ENCODE peak calls at places on chromosomes 11 and 22, in four cellular contexts. One of them, this sample, is unnamed. For H3K79me2, the result is how much of the 10 kb centered on the place peaks cover.

GRCh38 chr22:48758021-48758561 is 1069.6 kb downstream of the BRD1 start:
- DNase-seq in H1: no peak
- DNase-seq in HepG2: no peak
- DNase-seq in K562: no peak
- DNase-seq in this sample: no peak

GRCh38 chr22:35596821-35597220 is 20.3 kb downstream of the MB start:
- DNase-seq in H1: no peak
- DNase-seq in HepG2: no peak
- DNase-seq in K562: no peak
- DNase-seq in this sample: no peak

GRCh38 chr11:7787239-7787638 is 9.5 kb downstream of the OR5P2 start:
- DNase-seq in H1: no peak
- DNase-seq in HepG2: no peak
- DNase-seq in K562: no peak
- DNase-seq in this sample: no peak

GRCh38 chr11:120827820-120828219 is 196.1 kb upstream of the TBCEL start:
- DNase-seq in H1: no peak
- DNase-seq in HepG2: no peak
- DNase-seq in K562: no peak
- DNase-seq in this sample: no peak

GRCh38 chr11:71060358-71060757 is 192.0 kb downstream of the SHANK2 start:
- DNase-seq in H1: no peak
- DNase-seq in HepG2: no peak
- DNase-seq in K562: no peak
- DNase-seq in this sample: no peak

GRCh38 chr11:69414773-69415187 is 66.7 kb upstream of the LINC01488 start:
- DNase-seq in H1: no peak
- DNase-seq in HepG2: no peak
- DNase-seq in K562: no peak
- DNase-seq in this sample: no peak

GRCh38 chr11:47466701-47467250 is 17.8 kb upstream of the RAPSN start:
- DNase-seq in H1: no peak
- DNase-seq in HepG2: no peak
- DNase-seq in K562: no peak
- DNase-seq in this sample: peak

GRCh38 chr22:23058481-23059336 is 11.6 kb upstream of the GNAZ start:
- DNase-seq in H1: no peak
- DNase-seq in HepG2: no peak
- DNase-seq in K562: no peak
- DNase-seq in this sample: no peak

GRCh38 chr11:128660957-128661356 is 32.9 kb upstream of the FLI1 start:
- DNase-seq in H1: no peak
- DNase-seq in HepG2: no peak
- DNase-seq in K562: no peak
- DNase-seq in this sample: no peak

GRCh38 chr11:1953489-1954284 is 6.6 kb downstream of the MRPL23 start:
- DNase-seq in H1: no peak
- DNase-seq in HepG2: no peak
- DNase-seq in K562: no peak
- DNase-seq in this sample: no peak

GRCh38 chr11:69715446-69715845 is 11.6 kb upstream of the FGF19 start:
- DNase-seq in H1: no peak
- DNase-seq in HepG2: no peak
- DNase-seq in K562: no peak
- DNase-seq in this sample: no peak

GRCh38 chr11:18379201-18379600 is 15.2 kb upstream of the LDHA start:
- DNase-seq in H1: no peak
- DNase-seq in HepG2: no peak
- DNase-seq in K562: no peak
- DNase-seq in this sample: no peak

GRCh38 chr22:18063311-18063710 is 14.5 kb upstream of the PEX26 start:
- DNase-seq in H1: no peak
- DNase-seq in HepG2: no peak
- DNase-seq in K562: no peak
- DNase-seq in this sample: no peak

GRCh38 chr11:66391322-66391721 is 19.8 kb upstream of the SLC29A2 start:
- DNase-seq in H1: no peak
- DNase-seq in HepG2: no peak
- DNase-seq in K562: no peak
- DNase-seq in this sample: no peak

GRCh38 chr11:104163100-104164027 is 583 bp downstream of the PDGFD start:
- DNase-seq in H1: no peak
- DNase-seq in HepG2: no peak
- DNase-seq in K562: no peak
- DNase-seq in this sample: peak

GRCh38 chr22:34781676-34782075 is 284.3 kb upstream of the ISX start:
- DNase-seq in H1: no peak
- DNase-seq in HepG2: no peak
- DNase-seq in K562: no peak
- DNase-seq in this sample: no peak

GRCh38 chr11:73995731-73996130 is 13.1 kb upstream of the UCP2 start:
- DNase-seq in H1: no peak
- DNase-seq in HepG2: no peak
- DNase-seq in K562: no peak
- DNase-seq in this sample: no peak
- TF ChIP-seq JUN in H1: no peak
- TF ChIP-seq JUN in HepG2: no peak
- TF ChIP-seq JUN in K562: no peak
- TF ChIP-seq JUN in this sample: no peak

GRCh38 chr11:63985812-63986155 is 454 bp upstream of the OTUB1 start:
- DNase-seq in H1: no peak
- DNase-seq in HepG2: no peak
- DNase-seq in K562: peak
- DNase-seq in this sample: no peak

GRCh38 chr11:63986156-63986931 is at the start of gene OTUB1:
- DNase-seq in H1: peak
- DNase-seq in HepG2: peak
- DNase-seq in K562: peak
- DNase-seq in this sample: peak

GRCh38 chr11:63991558-63991957 is 5.3 kb downstream of the OTUB1 start:
- DNase-seq in H1: no peak
- DNase-seq in HepG2: no peak
- DNase-seq in K562: no peak
- DNase-seq in this sample: no peak

GRCh38 chr11:63986932-63987513 is 785 bp downstream of the OTUB1 start:
- DNase-seq in H1: no peak
- DNase-seq in HepG2: no peak
- DNase-seq in K562: no peak
- DNase-seq in this sample: no peak
- H3K79me2 ChIP-seq in H1: under half
- H3K79me2 ChIP-seq in HepG2: under half
- H3K79me2 ChIP-seq in K562: under half
- H3K79me2 ChIP-seq in this sample: under half

DNA sequence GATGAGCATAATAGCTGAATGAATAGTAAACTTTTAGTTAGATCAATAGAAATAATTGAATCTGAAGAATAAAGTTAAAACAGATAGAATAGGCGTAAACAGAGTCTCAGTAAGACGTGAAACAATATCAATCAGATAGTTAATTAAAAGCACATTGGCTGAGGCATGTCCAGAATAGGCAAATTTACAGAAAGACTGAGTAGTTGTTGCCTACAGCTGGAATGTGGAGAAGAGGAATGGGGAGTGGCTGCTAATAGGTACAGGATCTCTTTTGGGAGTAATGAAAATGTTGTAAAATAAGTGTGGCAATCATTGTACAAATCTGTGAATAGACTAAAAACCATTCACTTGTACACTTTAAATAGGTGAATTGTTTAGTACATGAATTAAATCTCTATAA is 36.3 kb upstream of the ME3 start:
- DNase-seq in H1: no peak
- DNase-seq in HepG2: no peak
- DNase-seq in K562: no peak
- DNase-seq in this sample: no peak
- H3K27ac ChIP-seq in H1: no peak
- H3K27ac ChIP-seq in HepG2: no peak
- H3K27ac ChIP-seq in K562: no peak
- H3K27ac ChIP-seq in this sample: no peak

GRCh38 chr11:3163241-3163981 is 1.7 kb downstream of the OSBPL5 start:
- DNase-seq in H1: no peak
- DNase-seq in HepG2: no peak
- DNase-seq in K562: no peak
- DNase-seq in this sample: no peak

GRCh38 chr11:3161309-3161708 is 3.8 kb downstream of the OSBPL5 start:
- DNase-seq in H1: no peak
- DNase-seq in HepG2: no peak
- DNase-seq in K562: no peak
- DNase-seq in this sample: peak

GRCh38 chr11:3164138-3164539 is 971 bp downstream of the OSBPL5 start:
- DNase-seq in H1: no peak
- DNase-seq in HepG2: no peak
- DNase-seq in K562: no peak
- DNase-seq in this sample: no peak

GRCh38 chr11:3161720-3162409 is 3.2 kb downstream of the OSBPL5 start:
- DNase-seq in H1: no peak
- DNase-seq in HepG2: no peak
- DNase-seq in K562: no peak
- DNase-seq in this sample: no peak

GRCh38 chr11:3162410-3163240 is 2.5 kb downstream of the OSBPL5 start:
- DNase-seq in H1: no peak
- DNase-seq in HepG2: no peak
- DNase-seq in K562: no peak
- DNase-seq in this sample: no peak
- TF ChIP-seq JUN in H1: no peak
- TF ChIP-seq JUN in HepG2: no peak
- TF ChIP-seq JUN in K562: no peak
- TF ChIP-seq JUN in this sample: no peak

DNA sequence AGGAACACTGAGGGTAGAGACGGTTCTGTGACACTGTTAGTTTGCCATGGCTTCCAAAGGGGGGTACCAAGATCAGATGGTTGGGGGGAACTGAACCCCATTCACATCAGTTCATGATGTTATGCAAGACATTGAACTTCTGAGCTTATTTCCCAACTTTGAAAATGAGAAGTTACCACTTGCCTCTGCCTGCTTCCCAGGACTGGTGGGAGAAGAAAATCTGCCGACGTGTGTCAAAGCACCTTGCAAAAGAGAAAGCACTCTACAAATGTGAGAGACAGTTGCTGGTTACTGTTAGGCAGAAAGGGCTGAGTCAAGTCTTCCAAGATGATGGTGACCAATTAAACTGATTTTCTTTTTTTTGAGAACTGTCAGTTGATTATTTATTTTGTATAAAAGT is 45.6 kb downstream of the SMCO4 start:
- DNase-seq in H1: no peak
- DNase-seq in HepG2: no peak
- DNase-seq in K562: no peak
- DNase-seq in this sample: no peak
- H3K79me2 ChIP-seq in H1: under half
- H3K79me2 ChIP-seq in HepG2: under half
- H3K79me2 ChIP-seq in K562: under half
- H3K79me2 ChIP-seq in this sample: under half

GRCh38 chr11:27383645-27384044 is 20.6 kb upstream of the CCDC34 start:
- DNase-seq in H1: no peak
- DNase-seq in HepG2: no peak
- DNase-seq in K562: no peak
- DNase-seq in this sample: no peak

GRCh38 chr11:27386176-27386575 is 23.2 kb upstream of the CCDC34 start:
- DNase-seq in H1: no peak
- DNase-seq in HepG2: no peak
- DNase-seq in K562: no peak
- DNase-seq in this sample: no peak

GRCh38 chr11:27388001-27388400 is 25.0 kb upstream of the CCDC34 start:
- DNase-seq in H1: no peak
- DNase-seq in HepG2: no peak
- DNase-seq in K562: peak
- DNase-seq in this sample: no peak

GRCh38 chr11:27387362-27387761 is 24.3 kb upstream of the CCDC34 start:
- DNase-seq in H1: no peak
- DNase-seq in HepG2: no peak
- DNase-seq in K562: no peak
- DNase-seq in this sample: no peak

DNA sequence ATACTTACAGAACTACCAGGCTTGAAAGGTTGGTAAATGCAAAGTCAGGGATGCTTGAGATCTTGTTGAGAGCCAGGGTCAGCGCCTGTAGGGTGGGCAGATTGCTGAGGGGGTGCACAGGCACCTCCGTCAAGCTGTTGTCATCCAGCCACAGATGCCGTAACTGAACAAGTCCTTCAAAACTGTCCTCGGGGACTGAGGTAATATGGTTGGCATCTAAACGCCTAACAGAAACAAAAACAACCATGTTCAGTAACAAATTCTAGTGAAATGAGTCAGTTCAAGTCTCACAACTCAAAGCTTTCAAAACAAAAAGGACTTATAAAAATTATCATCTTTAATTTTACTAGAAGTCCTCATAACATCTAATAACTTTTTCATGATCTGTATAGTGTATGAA is 22.2 kb upstream of the CCDC34 start:
- DNase-seq in H1: no peak
- DNase-seq in HepG2: no peak
- DNase-seq in K562: no peak
- DNase-seq in this sample: peak
- H3K27ac ChIP-seq in H1: no peak
- H3K27ac ChIP-seq in HepG2: no peak
- H3K27ac ChIP-seq in K562: no peak
- H3K27ac ChIP-seq in this sample: no peak